ENCODE peak calls at places on chromosomes 13 and 19, in nine cellular contexts. G is uterus, L is breast epithelium, B is K562, W is thyroid gland, R is transverse colon, Z is lower leg skin, S is stomach, Y is endothelial cell of umbilical vein. F is an unnamed sample.

GRCh38 chr13:99703908-99704307 is 202.6 kb downstream of the TM9SF2 start:
- DNase-seq in G (no peak), L (no peak), B (no peak), W (no peak), R (no peak), Z (no peak), S (no peak), Y (no peak), F (no peak)

GRCh38 chr13:101626925-101627555 is 174.6 kb downstream of the ITGBL1 start:
- DNase-seq in G (no peak), L (no peak), B (no peak), W (no peak), R (no peak), Z (no peak), S (no peak), Y (peak), F (no peak)

GRCh38 chr13:79966502-79966901 is 374.4 kb downstream of the SPRY2 start:
- DNase-seq in G (no peak), L (no peak), B (no peak), W (no peak), R (no peak), Z (no peak), S (no peak), Y (no peak), F (no peak)

GRCh38 chr13:27489456-27489855 is 39.1 kb upstream of the MTIF3 start:
- DNase-seq in G (no peak), L (no peak), B (no peak), W (no peak), R (no peak), Z (no peak), S (no peak), Y (no peak), F (no peak)

GRCh38 chr19:35362261-35363000 is 4.2 kb downstream of the FFAR3 start:
- DNase-seq in G (no peak), L (no peak), B (no peak), W (no peak), R (no peak), Z (no peak), S (peak), Y (no peak), F (no peak)

GRCh38 chr13:39268398-39268797 is 230.1 kb downstream of the NHLRC3 start:
- DNase-seq in G (no peak), L (no peak), B (no peak), W (no peak), R (no peak), Z (no peak), S (no peak), Y (no peak), F (no peak)

GRCh38 chr19:33639034-33639681 is 17.4 kb downstream of the CHST8 start:
- DNase-seq in G (no peak), L (no peak), B (no peak), W (no peak), R (no peak), Z (no peak), S (no peak), Y (no peak), F (peak)

GRCh38 chr19:294819-295686 is 3.9 kb upstream of the PLPP2 start:
- DNase-seq in G (peak), L (no peak), B (peak), W (peak), R (peak), Z (no peak), S (peak), Y (no peak), F (no peak)

GRCh38 chr19:19964416-19964815 is 63.7 kb downstream of the ZNF93 start:
- DNase-seq in G (no peak), L (no peak), B (no peak), W (no peak), R (no peak), Z (no peak), S (no peak), Y (no peak), F (no peak)

GRCh38 chr19:45128806-45129205 is 32.0 kb downstream of the NKPD1 start:
- DNase-seq in G (no peak), L (no peak), B (no peak), W (no peak), R (no peak), Z (no peak), S (no peak), Y (no peak), F (no peak)

GRCh38 chr13:103948477-103948876 is 882.3 kb upstream of the SLC10A2 start:
- DNase-seq in G (no peak), L (no peak), B (no peak), W (no peak), R (no peak), Z (no peak), S (no peak), Y (peak), F (no peak)

GRCh38 chr19:58356971-58357797 is 3.9 kb upstream of the A1BG start:
- DNase-seq in G (no peak), L (no peak), B (no peak), W (no peak), R (no peak), Z (no peak), S (no peak), Y (no peak), F (no peak)

GRCh38 chr13:23922005-23922932 is 25.0 kb upstream of the C1QTNF9B start:
- DNase-seq in G (no peak), L (no peak), B (no peak), W (peak), R (no peak), Z (no peak), S (no peak), Y (peak), F (no peak)

GRCh38 chr13:53151692-53152421 is 123.2 kb downstream of the OLFM4 start:
- DNase-seq in G (peak), L (no peak), B (peak), W (peak), R (peak), Z (no peak), S (peak), Y (peak), F (peak)

GRCh38 chr13:108944760-108945159 is 315.3 kb downstream of the MYO16 start:
- DNase-seq in G (no peak), L (no peak), B (no peak), W (no peak), R (no peak), Z (no peak), S (no peak), Y (no peak), F (no peak)

GRCh38 chr13:45082964-45083363 is 37.3 kb upstream of the GTF2F2 start:
- DNase-seq in G (no peak), L (no peak), B (no peak), W (no peak), R (no peak), Z (no peak), S (no peak), Y (no peak), F (no peak)

GRCh38 chr19:51777570-51778460 is 16.8 kb downstream of the FPR2 start:
- DNase-seq in G (peak), L (peak), B (peak), W (peak), R (peak), Z (peak), S (peak), Y (peak), F (no peak)

GRCh38 chr13:92589955-92590354 is 636.7 kb upstream of the GPC6 start:
- DNase-seq in G (no peak), L (no peak), B (no peak), W (no peak), R (no peak), Z (no peak), S (no peak), Y (no peak), F (no peak)

GRCh38 chr19:31347828-31348314 is 1.4 kb downstream of the TSHZ3 start:
- DNase-seq in G (peak), L (no peak), B (no peak), W (no peak), R (no peak), Z (no peak), S (no peak), Y (no peak), F (peak)

GRCh38 chr13:33194820-33195692 is 90.5 kb downstream of the STARD13 start:
- DNase-seq in G (peak), L (no peak), B (no peak), W (no peak), R (no peak), Z (no peak), S (peak), Y (peak), F (no peak)

GRCh38 chr13:34779171-34779570 is 162.9 kb upstream of the NBEA start:
- DNase-seq in G (no peak), L (no peak), B (peak), W (no peak), R (no peak), Z (no peak), S (no peak), Y (no peak), F (no peak)

GRCh38 chr19:42068361-42068755 is 1.6 kb downstream of the GRIK5 start:
- DNase-seq in G (no peak), L (no peak), B (no peak), W (peak), R (no peak), Z (no peak), S (no peak), Y (no peak), F (no peak)

GRCh38 chr13:114131581-114132418 is 623 bp downstream of the RASA3 start:
- DNase-seq in G (no peak), L (no peak), B (peak), W (peak), R (no peak), Z (no peak), S (no peak), Y (no peak), F (peak)

GRCh38 chr19:41321600-41322270 is 11.8 kb downstream of the CCDC97 start:
- DNase-seq in G (peak), L (no peak), B (peak), W (peak), R (peak), Z (peak), S (no peak), Y (peak), F (no peak)

GRCh38 chr19:38653028-38653571 is 5.7 kb downstream of the ACTN4 start:
- DNase-seq in G (peak), L (no peak), B (no peak), W (no peak), R (peak), Z (no peak), S (peak), Y (peak), F (no peak)

GRCh38 chr19:1113278-1113985 is 9.6 kb downstream of the GPX4 start:
- DNase-seq in G (peak), L (peak), B (peak), W (peak), R (peak), Z (peak), S (peak), Y (peak), F (peak)

GRCh38 chr19:39631178-39631577 is 24.5 kb upstream of the LGALS16 start:
- DNase-seq in G (no peak), L (no peak), B (no peak), W (no peak), R (no peak), Z (no peak), S (no peak), Y (no peak), F (no peak)

GRCh38 chr13:94947965-94948371 is 235.6 kb upstream of the SOX21 start:
- DNase-seq in G (no peak), L (no peak), B (no peak), W (no peak), R (no peak), Z (no peak), S (no peak), Y (no peak), F (no peak)

GRCh38 chr13:110329798-110330461 is 22.8 kb downstream of the COL4A2 start:
- DNase-seq in G (no peak), L (no peak), B (no peak), W (no peak), R (no peak), Z (no peak), S (no peak), Y (no peak), F (no peak)

GRCh38 chr13:53206455-53206854 is 177.8 kb downstream of the OLFM4 start:
- DNase-seq in G (no peak), L (no peak), B (no peak), W (no peak), R (no peak), Z (no peak), S (no peak), Y (no peak), F (no peak)

GRCh38 chr13:70407486-70407885 is 299.2 kb upstream of the KLHL1 start:
- DNase-seq in G (no peak), L (no peak), B (no peak), W (no peak), R (no peak), Z (no peak), S (no peak), Y (no peak), F (no peak)

GRCh38 chr19:33795370-33796163 is 1.1 kb upstream of the KCTD15 start:
- DNase-seq in G (peak), L (peak), B (peak), W (peak), R (peak), Z (peak), S (peak), Y (peak), F (peak)

GRCh38 chr13:43229506-43229905 is 206.1 kb downstream of the DNAJC15 start:
- DNase-seq in G (no peak), L (no peak), B (no peak), W (no peak), R (no peak), Z (no peak), S (no peak), Y (no peak), F (no peak)

GRCh38 chr19:50290011-50290410 is 39.2 kb downstream of the KCNC3 start:
- DNase-seq in G (no peak), L (no peak), B (no peak), W (no peak), R (no peak), Z (no peak), S (no peak), Y (no peak), F (no peak)

GRCh38 chr19:49774969-49775368 is 8.2 kb downstream of the AP2A1 start:
- DNase-seq in G (no peak), L (no peak), B (no peak), W (no peak), R (no peak), Z (no peak), S (no peak), Y (no peak), F (no peak)

GRCh38 chr13:102041544-102041943 is 360.3 kb downstream of the FGF14 start:
- DNase-seq in G (no peak), L (no peak), B (no peak), W (no peak), R (no peak), Z (no peak), S (no peak), Y (no peak), F (no peak)

GRCh38 chr19:45824041-45824471 is 8.9 kb upstream of the RSPH6A start:
- DNase-seq in G (no peak), L (peak), B (no peak), W (peak), R (no peak), Z (no peak), S (peak), Y (peak), F (no peak)

GRCh38 chr13:106418556-106418955 is 116.9 kb downstream of the EFNB2 start:
- DNase-seq in G (no peak), L (no peak), B (no peak), W (no peak), R (no peak), Z (no peak), S (no peak), Y (no peak), F (no peak)

GRCh38 chr13:73194310-73194709 is 135.5 kb downstream of the KLF5 start:
- DNase-seq in G (no peak), L (no peak), B (no peak), W (no peak), R (peak), Z (no peak), S (no peak), Y (no peak), F (no peak)

DNA sequence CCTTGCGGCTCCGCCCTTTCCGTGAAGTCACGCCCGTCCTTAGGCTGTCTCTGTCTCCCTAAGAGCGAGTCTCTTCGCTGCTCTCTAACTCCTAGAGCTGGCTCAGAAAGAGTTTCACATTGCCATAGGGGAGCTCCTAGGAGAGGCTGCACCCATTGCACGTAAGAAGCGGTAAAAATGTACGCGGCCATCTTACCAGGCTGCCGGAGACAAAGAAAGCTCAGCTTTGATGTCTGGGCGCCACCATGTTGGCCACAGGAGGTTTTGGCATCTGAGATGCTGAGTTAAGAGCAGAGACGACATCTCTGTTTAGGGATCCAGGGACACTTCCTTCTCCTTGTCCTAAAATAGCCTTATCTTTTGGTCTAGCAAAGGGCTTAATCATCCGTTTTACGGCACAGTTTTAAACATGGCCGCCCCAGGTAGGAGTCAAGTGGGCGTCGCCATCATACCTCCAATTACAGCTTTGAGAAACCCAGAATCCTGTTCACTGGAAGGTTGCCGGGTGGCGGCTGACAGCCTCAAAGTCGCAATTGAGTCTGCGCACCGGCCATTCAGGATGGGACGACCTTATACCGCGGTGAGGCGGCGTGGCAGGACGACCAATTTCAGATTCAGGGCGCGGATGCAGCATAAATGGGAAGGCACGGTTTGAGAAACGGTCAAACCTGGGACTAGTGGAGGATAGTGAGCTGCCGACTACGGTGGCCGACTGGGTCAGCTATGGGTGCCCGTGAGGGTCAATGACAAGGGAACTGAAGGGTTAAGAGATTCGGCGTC is at the start of gene ZNF793:
- DNase-seq in G (peak), L (peak), B (no peak), W (peak), R (peak), Z (peak), S (peak), Y (peak), F (peak)
- TF ChIP-seq POLR2A in G (peak), L (peak), B (no peak), W (peak), R (peak), Z (no peak), S (no peak), Y (no peak), F (no peak)

GRCh38 chr19:4557971-4558941 is 1.2 kb downstream of the SEMA6B start:
- DNase-seq in G (no peak), L (no peak), B (peak), W (no peak), R (peak), Z (no peak), S (peak), Y (peak), F (no peak)
- TF ChIP-seq POLR2A in G (no peak), L (no peak), B (no peak), W (no peak), R (no peak), Z (no peak), S (no peak), Y (no peak), F (no peak)

GRCh38 chr19:6586726-6587092 is 4.2 kb downstream of the CD70 start:
- DNase-seq in G (no peak), L (no peak), B (no peak), W (no peak), R (no peak), Z (no peak), S (no peak), Y (no peak), F (no peak)
- TF ChIP-seq POLR2A in G (no peak), L (no peak), B (no peak), W (no peak), R (no peak), Z (no peak), S (no peak), Y (no peak), F (no peak)

DNA sequence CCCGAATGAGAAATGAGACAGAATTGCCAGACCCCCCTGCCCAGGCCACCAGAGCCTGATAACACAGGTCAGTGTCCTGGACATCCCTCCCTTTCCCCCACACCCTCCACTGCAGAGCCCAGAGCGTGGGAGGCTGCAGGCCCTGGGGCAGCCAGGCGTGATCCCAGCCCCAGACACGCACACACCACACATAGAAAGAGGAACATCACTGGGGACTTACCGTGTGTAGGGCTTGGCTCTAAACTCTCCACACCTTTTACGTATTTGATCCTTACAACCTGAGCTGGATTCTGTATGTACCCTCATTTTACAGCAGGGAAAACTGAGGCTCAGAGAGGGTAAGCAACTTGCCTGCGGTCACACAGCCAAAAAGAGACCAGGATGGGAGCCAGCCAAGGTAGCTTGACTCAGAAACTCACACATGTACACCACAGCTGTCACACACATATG is 334 bp upstream of the ANGPTL6 start:
- DNase-seq in G (no peak), L (no peak), B (peak), W (no peak), R (no peak), Z (no peak), S (no peak), Y (no peak), F (peak)
- TF ChIP-seq POLR2A in G (no peak), L (no peak), B (no peak), W (no peak), R (no peak), Z (no peak), S (no peak), Y (no peak), F (no peak)

GRCh38 chr13:29529755-29530154 is 65.7 kb downstream of the SLC7A1 start:
- DNase-seq in G (no peak), L (no peak), B (no peak), W (no peak), R (no peak), Z (no peak), S (no peak), Y (no peak), F (no peak)

GRCh38 chr13:29527511-29527910 is 68.0 kb downstream of the SLC7A1 start:
- DNase-seq in G (no peak), L (no peak), B (no peak), W (no peak), R (no peak), Z (no peak), S (no peak), Y (no peak), F (no peak)

GRCh38 chr13:29526741-29527140 is 68.7 kb downstream of the SLC7A1 start:
- DNase-seq in G (no peak), L (no peak), B (no peak), W (no peak), R (no peak), Z (no peak), S (no peak), Y (no peak), F (peak)

GRCh38 chr13:29525757-29526156 is 69.7 kb downstream of the SLC7A1 start:
- DNase-seq in G (no peak), L (no peak), B (no peak), W (no peak), R (no peak), Z (no peak), S (no peak), Y (no peak), F (no peak)

DNA sequence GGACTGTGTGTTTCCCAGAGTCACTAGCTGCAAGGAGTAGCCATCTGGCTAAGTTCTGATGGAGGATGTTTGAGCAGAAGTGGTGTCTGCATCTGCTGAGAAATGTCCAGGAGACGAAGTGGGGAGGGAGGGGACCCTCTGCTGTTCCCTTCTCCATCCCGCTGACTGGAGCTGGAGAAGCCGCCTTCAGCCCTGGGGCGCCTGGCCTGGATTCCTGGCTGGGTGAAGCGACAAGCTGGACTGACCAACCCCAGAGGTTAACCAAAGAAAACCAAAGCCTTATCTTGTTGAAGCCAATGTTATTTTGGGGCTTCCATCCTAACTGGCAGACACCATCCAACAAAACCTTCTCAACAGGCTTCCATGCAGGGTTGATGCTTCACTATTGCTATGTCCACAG is 67.6 kb downstream of the SLC7A1 start:
- DNase-seq in G (no peak), L (no peak), B (no peak), W (no peak), R (no peak), Z (no peak), S (no peak), Y (no peak), F (no peak)
- TF ChIP-seq POLR2A in G (no peak), L (no peak), B (no peak), W (no peak), R (no peak), Z (no peak), S (no peak), Y (no peak), F (no peak)

GRCh38 chr19:2243274-2244121 is 5.6 kb upstream of the AMH start:
- DNase-seq in G (no peak), L (no peak), B (no peak), W (no peak), R (peak), Z (no peak), S (no peak), Y (no peak), F (no peak)
- TF ChIP-seq POLR2A in G (no peak), L (no peak), B (no peak), W (no peak), R (no peak), Z (no peak), S (no peak), Y (no peak), F (no peak)